ENCODE peak calls at places on chromosome 11, in ten cellular contexts. L is spleen, C is breast epithelium, P is GM12891, B is prostate gland, R is sigmoid colon, Q is HCT116, H is stomach, M is endothelial cell of umbilical vein, J is GM12892. K is an unnamed sample.

GRCh38 chr11:85685131-85685819 is 720 bp downstream of the CCDC89 start:
- DNase-seq in L (peak), C (no peak), P (no peak), B (no peak), R (peak), Q (no peak), H (no peak), M (no peak), J (no peak), K (no peak)

GRCh38 chr11:87726511-87726910 is 448.7 kb downstream of the RAB38 start:
- DNase-seq in L (no peak), C (no peak), P (no peak), B (no peak), R (no peak), Q (no peak), H (no peak), M (no peak), J (no peak), K (no peak)

GRCh38 chr11:60699282-60699681 is at the start of gene MS4A8:
- DNase-seq in L (no peak), C (no peak), P (no peak), B (no peak), R (no peak), Q (no peak), H (no peak), M (no peak), J (no peak), K (peak)

GRCh38 chr11:18265949-18266348 is at the start of gene SAA1:
- DNase-seq in L (no peak), C (peak), P (no peak), B (peak), R (no peak), Q (no peak), H (no peak), M (no peak), J (no peak), K (no peak)

GRCh38 chr11:74171630-74172465 is 759 bp downstream of the PPME1 start:
- DNase-seq in L (no peak), C (no peak), P (no peak), B (no peak), R (no peak), Q (no peak), H (no peak), M (peak), J (no peak), K (no peak)

GRCh38 chr11:114208371-114208770 is 87.8 kb upstream of the NNMT start:
- DNase-seq in L (no peak), C (no peak), P (no peak), B (no peak), R (no peak), Q (no peak), H (no peak), M (no peak), J (no peak), K (no peak)

GRCh38 chr11:3194016-3194816 is 24.4 kb downstream of the MRGPRG start:
- DNase-seq in L (no peak), C (no peak), P (no peak), B (no peak), R (peak), Q (no peak), H (peak), M (no peak), J (no peak), K (no peak)

GRCh38 chr11:15935370-15935769 is 421.0 kb downstream of the SOX6 start:
- DNase-seq in L (no peak), C (no peak), P (no peak), B (no peak), R (no peak), Q (no peak), H (no peak), M (no peak), J (no peak), K (peak)

GRCh38 chr11:84437129-84438123 is 1151.3 kb upstream of the CCDC90B start:
- DNase-seq in L (no peak), C (no peak), P (peak), B (peak), R (no peak), Q (no peak), H (peak), M (no peak), J (no peak), K (peak)

GRCh38 chr11:60968223-60968622 is 3.3 kb upstream of the CD6 start:
- DNase-seq in L (no peak), C (no peak), P (no peak), B (no peak), R (no peak), Q (no peak), H (no peak), M (no peak), J (no peak), K (no peak)

GRCh38 chr11:91921974-91922373 is 302.6 kb upstream of the FAT3 start:
- DNase-seq in L (no peak), C (no peak), P (no peak), B (no peak), R (no peak), Q (no peak), H (no peak), M (peak), J (no peak), K (no peak)

GRCh38 chr11:130536106-130537040 is 87.9 kb downstream of the ADAMTS15 start:
- DNase-seq in L (no peak), C (no peak), P (no peak), B (no peak), R (no peak), Q (no peak), H (no peak), M (no peak), J (no peak), K (no peak)

GRCh38 chr11:102592634-102593581 is 32.2 kb downstream of the MMP20 start:
- DNase-seq in L (no peak), C (no peak), P (no peak), B (no peak), R (no peak), Q (peak), H (no peak), M (peak), J (no peak), K (no peak)

GRCh38 chr11:10489444-10489785 is 34.4 kb downstream of the AMPD3 start:
- DNase-seq in L (no peak), C (peak), P (no peak), B (no peak), R (no peak), Q (no peak), H (no peak), M (no peak), J (no peak), K (no peak)

GRCh38 chr11:46122955-46123354 is 1.7 kb upstream of the PHF21A start:
- DNase-seq in L (no peak), C (no peak), P (no peak), B (no peak), R (no peak), Q (no peak), H (no peak), M (peak), J (no peak), K (no peak)

GRCh38 chr11:3192511-3193372 is 25.9 kb downstream of the MRGPRG start:
- DNase-seq in L (peak), C (no peak), P (no peak), B (no peak), R (peak), Q (no peak), H (peak), M (no peak), J (no peak), K (peak)

GRCh38 chr11:2128512-2129322 is 10.5 kb downstream of the IGF2 start:
- DNase-seq in L (no peak), C (no peak), P (no peak), B (no peak), R (no peak), Q (no peak), H (no peak), M (no peak), J (no peak), K (no peak)

GRCh38 chr11:2128102-2128511 is 11.1 kb downstream of the IGF2 start:
- DNase-seq in L (no peak), C (no peak), P (no peak), B (no peak), R (no peak), Q (no peak), H (no peak), M (no peak), J (no peak), K (no peak)

GRCh38 chr11:2130881-2131352 is 8.3 kb downstream of the IGF2 start:
- DNase-seq in L (no peak), C (no peak), P (no peak), B (no peak), R (no peak), Q (no peak), H (no peak), M (no peak), J (no peak), K (no peak)

GRCh38 chr11:2129323-2129698 is 9.9 kb downstream of the IGF2 start:
- DNase-seq in L (no peak), C (no peak), P (no peak), B (no peak), R (no peak), Q (no peak), H (no peak), M (no peak), J (no peak), K (no peak)

DNA sequence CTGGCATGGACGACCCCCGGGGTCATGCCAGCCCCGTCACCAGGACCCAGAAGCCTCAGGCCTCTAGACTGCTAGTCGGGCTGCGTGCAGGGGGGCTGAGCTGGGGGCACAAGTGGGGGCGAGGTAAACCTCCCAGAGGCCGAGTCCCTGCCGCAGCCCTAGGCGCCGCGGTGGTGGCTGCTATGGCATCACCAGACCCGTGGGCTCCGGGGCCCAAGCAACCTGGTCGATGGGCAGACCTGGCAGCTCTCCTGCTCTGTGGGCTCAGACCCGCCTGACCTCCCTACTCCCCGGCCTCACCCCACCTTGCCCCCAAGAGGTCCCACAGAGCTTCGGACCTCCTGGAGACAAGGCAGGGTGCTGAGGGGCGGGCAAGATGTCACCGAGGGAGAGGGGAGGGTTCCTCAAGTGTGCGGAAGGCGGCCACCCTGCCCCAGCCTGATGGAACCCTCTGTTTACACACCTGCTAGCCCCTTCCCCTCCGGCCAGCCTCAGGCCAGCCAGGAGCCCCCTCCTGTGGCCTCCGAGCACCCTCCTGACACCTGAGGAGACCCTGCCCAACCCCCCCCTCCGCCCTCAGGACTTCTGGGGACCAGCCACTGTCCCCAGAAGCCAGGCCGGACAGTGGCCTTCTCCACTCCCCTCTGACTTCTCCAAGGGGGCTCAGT is 9.4 kb downstream of the IGF2 start:
- DNase-seq in L (peak), C (no peak), P (no peak), B (no peak), R (no peak), Q (no peak), H (no peak), M (no peak), J (no peak), K (no peak)
- TF ChIP-seq POLR2AphosphoS5 in L (no peak), C (no peak), P (no peak), B (no peak), R (no peak), Q (no peak), H (no peak), M (no peak), J (no peak), K (no peak)

GRCh38 chr11:64382586-64382985 is 23.6 kb downstream of the RPS6KA4 start:
- DNase-seq in L (no peak), C (no peak), P (no peak), B (no peak), R (no peak), Q (no peak), H (no peak), M (no peak), J (no peak), K (no peak)
- TF ChIP-seq POLR2A in L (no peak), C (no peak), P (no peak), B (no peak), R (no peak), Q (no peak), H (no peak), M (no peak), J (no peak), K (no peak)

GRCh38 chr11:123057604-123058305 is 4.2 kb downstream of the HSPA8 start:
- DNase-seq in L (no peak), C (no peak), P (no peak), B (no peak), R (no peak), Q (no peak), H (no peak), M (no peak), J (no peak), K (no peak)

GRCh38 chr11:123060265-123061000 is 1.5 kb downstream of the HSPA8 start:
- DNase-seq in L (no peak), C (no peak), P (no peak), B (no peak), R (no peak), Q (no peak), H (no peak), M (no peak), J (no peak), K (peak)

GRCh38 chr11:123054301-123055065 is 7.5 kb downstream of the HSPA8 start:
- DNase-seq in L (no peak), C (no peak), P (peak), B (peak), R (no peak), Q (peak), H (no peak), M (peak), J (no peak), K (no peak)

GRCh38 chr11:123055132-123055924 is 6.6 kb downstream of the HSPA8 start:
- DNase-seq in L (no peak), C (no peak), P (no peak), B (no peak), R (no peak), Q (no peak), H (no peak), M (no peak), J (no peak), K (no peak)

DNA sequence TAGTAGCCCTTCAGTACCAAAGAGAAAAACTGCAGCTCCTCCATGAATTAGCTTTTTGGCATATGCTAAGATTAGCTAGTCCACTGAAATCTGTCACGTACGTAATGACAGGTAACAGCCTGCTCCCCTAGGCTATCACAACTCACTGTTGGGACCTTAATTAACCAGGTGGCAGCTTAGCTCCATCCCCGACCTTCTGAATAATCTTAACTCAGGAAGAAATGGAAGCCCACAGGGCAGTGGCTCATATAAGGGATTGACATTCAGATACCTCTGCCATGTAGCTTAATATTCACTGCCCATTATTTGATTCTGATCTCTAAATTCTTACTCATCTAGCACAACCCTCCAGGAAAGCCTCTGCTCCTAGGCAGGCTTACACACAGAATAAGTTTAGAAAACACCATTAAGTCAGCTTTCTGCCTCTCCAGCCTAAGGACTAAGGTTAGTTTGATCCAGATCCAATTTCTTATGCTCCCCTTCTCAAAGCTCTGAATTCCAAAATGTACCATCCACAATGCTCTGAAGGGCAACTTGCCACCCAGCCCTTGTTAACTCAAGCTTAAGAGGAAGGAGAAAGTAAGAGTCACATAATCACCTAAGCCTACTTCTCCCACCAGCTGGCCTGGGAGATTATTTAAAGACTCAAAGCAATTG is 5.0 kb downstream of the HSPA8 start:
- DNase-seq in L (no peak), C (no peak), P (no peak), B (no peak), R (no peak), Q (no peak), H (no peak), M (no peak), J (no peak), K (no peak)
- TF ChIP-seq POLR2AphosphoS5 in L (no peak), C (no peak), P (peak), B (no peak), R (no peak), Q (peak), H (no peak), M (peak), J (no peak), K (no peak)

GRCh38 chr11:75428301-75428724 is 4.7 kb downstream of the KLHL35 start:
- DNase-seq in L (peak), C (peak), P (peak), B (peak), R (peak), Q (no peak), H (peak), M (peak), J (peak), K (peak)
- TF ChIP-seq POLR2A in L (no peak), C (no peak), P (no peak), B (peak), R (peak), Q (no peak), H (no peak), M (peak), J (no peak), K (peak)